ENCODE peak calls at places on chromosomes 2 and 18, in five cellular contexts. R is ovary; J is CD8-positive, alpha-beta T cell; T is transverse colon; K is A549. X is an unnamed sample. For H3K9me3, the result is how much of the 10 kb centered on the place peaks cover.

GRCh38 chr18:26656944-26657536 is 108.7 kb upstream of the KCTD1 start:
- DNase-seq in R (peak), J (no peak), T (peak), K (peak), X (no peak)

GRCh38 chr2:133817680-133818566 is 249.7 kb upstream of the NCKAP5 start:
- DNase-seq in R (no peak), J (no peak), T (no peak), K (peak), X (no peak)

GRCh38 chr2:152571035-152571766 is 146.1 kb downstream of the PRPF40A start:
- DNase-seq in R (no peak), J (no peak), T (no peak), K (no peak), X (no peak)

GRCh38 chr2:112154246-112155110 is 16.3 kb downstream of the FBLN7 start:
- DNase-seq in R (no peak), J (no peak), T (no peak), K (no peak), X (no peak)

GRCh38 chr2:117940436-117940835 is 73.4 kb downstream of the CCDC93 start:
- DNase-seq in R (no peak), J (no peak), T (no peak), K (no peak), X (no peak)

GRCh38 chr2:20421988-20422678 is 24.7 kb upstream of the RHOB start:
- DNase-seq in R (peak), J (no peak), T (peak), K (no peak), X (no peak)

GRCh38 chr2:200279857-200280256 is 26.6 kb upstream of the SPATS2L start:
- DNase-seq in R (no peak), J (no peak), T (no peak), K (no peak), X (no peak)

GRCh38 chr2:467543-467891 is 179.6 kb upstream of the ALKAL2 start:
- DNase-seq in R (no peak), J (no peak), T (no peak), K (no peak), X (no peak)

GRCh38 chr2:42324949-42325348 is 36.1 kb downstream of the COX7A2L start:
- DNase-seq in R (no peak), J (no peak), T (no peak), K (no peak), X (no peak)

GRCh38 chr18:31444142-31444541 is 3.4 kb upstream of the DSG3 start:
- DNase-seq in R (no peak), J (no peak), T (no peak), K (no peak), X (no peak)

GRCh38 chr2:100011272-100011711 is 131.1 kb downstream of the AFF3 start:
- DNase-seq in R (no peak), J (no peak), T (no peak), K (no peak), X (no peak)

GRCh38 chr2:126790987-126791780 is 107.5 kb upstream of the TEX51 start:
- DNase-seq in R (no peak), J (no peak), T (no peak), K (no peak), X (no peak)

GRCh38 chr2:233213011-233213410 is 38.5 kb upstream of the ATG16L1 start:
- DNase-seq in R (no peak), J (no peak), T (no peak), K (no peak), X (no peak)

GRCh38 chr18:54134053-54134452 is 90.4 kb downstream of the MBD2 start:
- DNase-seq in R (no peak), J (no peak), T (no peak), K (no peak), X (no peak)

GRCh38 chr2:235087812-235088607 is 136.2 kb downstream of the SH3BP4 start:
- DNase-seq in R (peak), J (no peak), T (peak), K (no peak), X (no peak)

GRCh38 chr2:270861-271260 is 6.1 kb downstream of the ACP1 start:
- DNase-seq in R (no peak), J (no peak), T (no peak), K (no peak), X (no peak)

GRCh38 chr2:227848586-227848985 is 22.8 kb upstream of the DAW1 start:
- DNase-seq in R (no peak), J (no peak), T (peak), K (no peak), X (no peak)

GRCh38 chr2:84832772-84833461 is 48.0 kb downstream of the TRABD2A start:
- DNase-seq in R (no peak), J (no peak), T (peak), K (no peak), X (no peak)

GRCh38 chr18:40382191-40382590 is 1572.8 kb upstream of the PIK3C3 start:
- DNase-seq in R (no peak), J (no peak), T (no peak), K (no peak), X (no peak)

GRCh38 chr2:234986346-234986745 is 34.5 kb downstream of the SH3BP4 start:
- DNase-seq in R (no peak), J (no peak), T (no peak), K (no peak), X (no peak)

GRCh38 chr2:205297846-205298245 is 384.5 kb upstream of the NRP2 start:
- DNase-seq in R (no peak), J (no peak), T (no peak), K (no peak), X (no peak)

GRCh38 chr2:28463893-28464292 is 32.0 kb upstream of the PLB1 start:
- DNase-seq in R (no peak), J (no peak), T (no peak), K (no peak), X (no peak)

GRCh38 chr18:46247938-46248337 is 143.8 kb downstream of the HAUS1 start:
- DNase-seq in R (no peak), J (no peak), T (no peak), K (no peak), X (no peak)

GRCh38 chr2:220619525-220620267 is 952.4 kb downstream of the EPHA4 start:
- DNase-seq in R (no peak), J (no peak), T (no peak), K (peak), X (no peak)

GRCh38 chr18:79942786-79943607 is 8.5 kb downstream of the SLC66A2 start:
- DNase-seq in R (no peak), J (no peak), T (peak), K (no peak), X (no peak)

GRCh38 chr18:79940126-79940813 is 11.2 kb downstream of the SLC66A2 start:
- DNase-seq in R (no peak), J (no peak), T (peak), K (no peak), X (no peak)

GRCh38 chr18:79942211-79942610 is 9.2 kb downstream of the SLC66A2 start:
- DNase-seq in R (no peak), J (no peak), T (peak), K (no peak), X (no peak)

GRCh38 chr18:79940814-79941472 is 10.5 kb downstream of the SLC66A2 start:
- DNase-seq in R (no peak), J (no peak), T (peak), K (no peak), X (no peak)

DNA sequence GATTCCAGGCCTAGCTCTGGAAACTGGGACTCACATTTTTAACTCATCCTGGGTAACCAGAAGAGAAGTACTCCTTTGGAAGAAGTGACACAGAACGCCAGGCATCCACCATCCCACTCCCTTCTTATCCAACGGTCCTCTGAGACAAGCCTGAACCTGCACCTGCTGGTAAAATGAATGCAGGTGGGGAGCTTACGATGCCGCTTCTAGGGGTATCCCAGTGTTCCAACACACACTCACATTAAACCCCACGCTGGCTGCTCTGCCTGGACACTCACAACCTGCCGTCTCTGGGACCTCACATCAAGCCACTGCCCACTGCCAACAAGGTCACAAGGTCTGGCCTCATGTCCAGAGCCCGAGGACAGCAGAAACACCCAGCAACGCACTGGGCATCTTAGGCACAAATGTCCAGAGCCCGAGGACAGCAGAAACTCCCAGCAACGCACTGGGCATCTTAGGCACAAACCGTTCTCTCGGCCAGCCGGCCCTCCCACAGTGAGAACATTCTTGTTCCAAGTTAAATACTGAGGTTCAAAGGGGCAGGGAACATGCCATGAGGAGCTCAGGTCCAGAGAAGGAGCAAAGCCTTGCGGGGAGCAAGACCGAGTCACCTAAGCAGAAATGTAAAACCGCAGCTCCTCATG is 9.9 kb downstream of the SLC66A2 start:
- DNase-seq in R (no peak), J (no peak), T (peak), K (no peak), X (no peak)
- H3K27ac ChIP-seq in R (no peak), J (no peak), T (no peak), K (no peak), X (no peak)

DNA sequence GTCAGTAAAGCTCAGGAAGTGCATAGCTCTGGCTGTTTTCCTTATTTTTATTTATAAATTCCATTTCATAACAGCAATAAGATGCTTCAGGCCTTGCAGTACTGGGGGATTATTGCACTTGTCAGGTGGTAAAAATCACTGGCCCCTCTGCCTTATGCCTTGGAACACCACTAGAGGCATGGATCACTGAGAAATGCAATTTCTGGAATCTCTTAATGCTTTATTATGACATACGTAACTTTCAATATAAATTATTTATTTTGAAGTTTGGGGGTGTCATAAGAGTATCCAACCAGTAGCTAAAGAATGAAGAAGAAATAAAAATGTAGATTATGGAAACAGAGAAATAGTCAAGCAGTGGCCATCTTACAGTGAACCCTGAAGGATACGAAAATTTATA is 183.1 kb downstream of the FIGN start:
- DNase-seq in R (no peak), J (no peak), T (no peak), K (no peak), X (no peak)
- TF ChIP-seq CTCF in R (no peak), J (no peak), T (no peak), K (no peak), X (no peak)

GRCh38 chr18:14908541-14908940 is 160.6 kb downstream of the ANKRD30B start:
- DNase-seq in R (no peak), J (no peak), T (no peak), K (no peak), X (no peak)
- H3K9me3 ChIP-seq in R (under half), J (under half), T (under half), K (under half), X (under half)

DNA sequence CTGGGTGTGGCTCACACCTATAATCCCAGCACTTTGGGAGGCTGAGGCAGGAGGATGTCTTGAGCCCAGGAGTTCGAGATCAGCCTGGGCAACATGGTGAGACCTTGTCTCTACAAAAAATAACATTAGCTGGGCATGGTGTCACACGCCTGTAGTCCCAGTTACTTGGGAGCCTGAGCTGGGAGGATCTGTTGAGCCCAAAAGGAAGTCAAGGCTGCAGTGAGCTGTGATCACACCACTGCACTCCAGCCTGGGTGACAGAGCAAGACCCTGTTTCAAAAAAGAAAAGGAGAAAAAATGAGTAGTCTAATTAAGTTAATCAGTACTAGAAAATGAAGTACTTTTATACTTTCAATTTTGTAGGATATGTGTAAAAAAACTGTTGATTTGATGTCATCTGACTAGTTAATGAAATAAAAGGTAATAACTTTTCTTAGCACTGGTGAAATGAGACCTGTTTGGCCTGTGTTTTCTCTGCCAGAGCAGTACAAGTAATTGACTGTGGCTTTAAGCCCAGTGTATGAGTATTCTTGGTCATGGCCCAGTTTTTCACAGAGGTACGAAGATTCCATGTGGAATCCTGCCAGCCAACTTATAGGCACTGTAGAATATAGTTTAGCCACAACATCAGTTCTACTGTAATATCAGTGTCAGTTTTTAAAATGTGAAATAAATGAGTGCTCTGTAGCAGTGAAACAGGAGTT is 35.8 kb downstream of the MFSD6 start:
- DNase-seq in R (no peak), J (no peak), T (no peak), K (no peak), X (no peak)
- H3K27ac ChIP-seq in R (no peak), J (no peak), T (no peak), K (no peak), X (no peak)

GRCh38 chr2:138841459-138841858 is 61.3 kb upstream of the NXPH2 start:
- DNase-seq in R (no peak), J (no peak), T (no peak), K (no peak), X (no peak)

GRCh38 chr2:138842341-138842740 is 62.2 kb upstream of the NXPH2 start:
- DNase-seq in R (no peak), J (no peak), T (no peak), K (no peak), X (no peak)

DNA sequence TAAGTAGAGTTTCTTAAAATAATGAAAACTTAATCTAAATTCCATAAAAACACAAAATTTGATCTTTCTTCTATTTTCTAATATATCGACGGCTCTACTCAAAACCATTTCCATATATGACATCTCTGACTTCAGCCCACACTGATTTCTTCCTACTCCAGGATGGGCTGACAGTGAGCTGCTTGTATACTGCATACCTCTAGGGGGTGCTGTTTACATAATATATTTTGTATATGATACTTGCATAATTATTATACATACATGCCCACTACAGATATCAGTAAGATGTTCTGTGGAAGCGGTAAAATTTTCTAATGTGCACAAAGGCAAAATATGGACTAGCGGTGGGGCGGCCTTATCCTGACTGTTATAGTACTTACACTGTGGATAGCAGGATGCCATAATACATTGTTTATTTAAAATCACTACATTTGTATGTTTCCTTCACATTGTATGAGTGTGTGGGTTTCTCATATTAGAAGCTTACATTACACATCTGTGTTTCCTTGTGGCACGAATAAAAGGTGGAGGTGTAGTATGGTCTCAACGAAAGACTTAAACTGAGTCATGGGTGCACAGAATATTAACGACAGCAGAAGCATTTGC is 66.1 kb upstream of the NXPH2 start:
- DNase-seq in R (no peak), J (no peak), T (no peak), K (peak), X (no peak)
- TF ChIP-seq CTCF in R (no peak), J (peak), T (peak), K (peak), X (peak)